ENCODE peak calls at places on chromosome 21, in six cellular contexts. Z is BJ; I is PC-3; W is CD4-positive, alpha-beta memory T cell; L is psoas muscle; Q is upper lobe of right lung. M is an unnamed sample. For H3K36me3, the result is how much of the 10 kb centered on the place peaks cover.

GRCh38 chr21:39051561-39051949 is 131.7 kb downstream of the PSMG1 start:
- DNase-seq in Z (peak), W (no peak), Q (no peak), I (peak), L (no peak), M (peak)

GRCh38 chr21:32328595-32328994 is 29.9 kb downstream of the MRAP start:
- DNase-seq in L (no peak), W (no peak), Z (no peak), I (no peak), Q (no peak), M (no peak)

GRCh38 chr21:32463367-32463766 is 50.9 kb downstream of the EVA1C start:
- DNase-seq in Q (no peak), W (no peak), Z (peak), L (no peak), I (peak), M (peak)

GRCh38 chr21:16071082-16071481 is 341.3 kb downstream of the USP25 start:
- DNase-seq in L (no peak), Z (no peak), Q (no peak), W (no peak), I (no peak), M (no peak)

GRCh38 chr21:43348801-43349261 is 78.1 kb downstream of the SIK1 start:
- DNase-seq in I (no peak), Q (no peak), Z (no peak), W (no peak), L (no peak), M (no peak)

GRCh38 chr21:37436180-37436579 is 69.6 kb downstream of the DYRK1A start:
- DNase-seq in I (no peak), W (no peak), Q (no peak), Z (no peak), L (no peak), M (no peak)

GRCh38 chr21:16587671-16588379 is 858.0 kb downstream of the USP25 start:
- DNase-seq in Z (peak), Q (no peak), W (no peak), L (no peak), I (peak), M (no peak)

GRCh38 chr21:28436286-28436932 is 556.3 kb downstream of the LTN1 start:
- DNase-seq in Q (no peak), Z (no peak), I (peak), W (no peak), L (no peak), M (peak)

GRCh38 chr21:40681164-40681859 is 165.6 kb downstream of the DSCAM start:
- DNase-seq in Z (no peak), W (no peak), Q (no peak), I (no peak), L (no peak), M (no peak)

GRCh38 chr21:42833859-42834729 is 45.2 kb downstream of the WDR4 start:
- DNase-seq in Q (peak), L (no peak), I (no peak), W (no peak), Z (no peak), M (peak)

GRCh38 chr21:17050156-17050555 is 462.7 kb upstream of the CXADR start:
- DNase-seq in I (no peak), L (no peak), W (no peak), Q (no peak), Z (no peak), M (no peak)

GRCh38 chr21:33117268-33117888 is 47.4 kb downstream of the OLIG1 start:
- DNase-seq in Q (no peak), I (no peak), L (no peak), Z (no peak), W (no peak), M (no peak)

GRCh38 chr21:38561205-38561604 is 62.9 kb upstream of the ERG start:
- DNase-seq in Q (no peak), Z (no peak), W (no peak), I (no peak), L (no peak), M (no peak)

GRCh38 chr21:45995686-45996179 is 14.2 kb downstream of the COL6A1 start:
- DNase-seq in Z (no peak), L (peak), I (peak), Q (peak), W (no peak), M (peak)

GRCh38 chr21:45996311-45997204 is 15.0 kb downstream of the COL6A1 start:
- DNase-seq in L (peak), Q (no peak), W (no peak), Z (no peak), I (no peak), M (peak)

GRCh38 chr21:45998276-45998701 is 16.7 kb downstream of the COL6A1 start:
- DNase-seq in L (peak), Z (no peak), Q (no peak), I (no peak), W (no peak), M (peak)

GRCh38 chr21:45997495-45998275 is 16.1 kb downstream of the COL6A1 start:
- DNase-seq in L (peak), I (no peak), W (no peak), Z (no peak), Q (no peak), M (peak)

DNA sequence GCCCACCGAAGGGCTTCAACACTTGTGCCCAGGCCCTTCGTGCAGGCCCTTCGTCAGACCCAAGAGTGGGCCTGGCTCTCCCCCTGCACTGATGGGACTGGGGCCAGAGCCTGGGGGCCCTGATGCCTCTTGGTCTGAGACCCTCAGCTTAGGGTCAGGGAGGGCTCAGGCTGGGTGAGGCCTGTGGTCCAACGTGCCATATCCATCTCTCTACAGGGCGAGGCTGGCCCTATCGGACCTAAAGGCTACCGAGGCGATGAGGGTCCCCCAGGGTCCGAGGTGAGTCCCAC is 15.6 kb downstream of the COL6A1 start:
- DNase-seq in W (no peak), L (no peak), Z (no peak), I (no peak), Q (no peak), M (no peak)
- H3K36me3 ChIP-seq in W (under half), L (half or more), Z (half or more), I (half or more), Q (under half), M (half or more)

GRCh38 chr21:46645840-46646239 is 10.4 kb downstream of the PRMT2 start:
- DNase-seq in W (no peak), L (no peak), Z (no peak), I (no peak), Q (no peak), M (no peak)
- H3K36me3 ChIP-seq in W (half or more), L (half or more), Z (under half), I (half or more), Q (half or more), M (half or more)

GRCh38 chr21:46411236-46411635 is 47.5 kb upstream of the DIP2A start:
- DNase-seq in L (peak), W (no peak), I (no peak), Z (no peak), Q (no peak), M (peak)

GRCh38 chr21:46411691-46412090 is 47.0 kb upstream of the DIP2A start:
- DNase-seq in Q (no peak), L (peak), I (no peak), Z (no peak), W (no peak), M (peak)

GRCh38 chr21:46409641-46410406 is 48.9 kb upstream of the DIP2A start:
- DNase-seq in I (no peak), Z (no peak), L (peak), W (no peak), Q (no peak), M (no peak)

GRCh38 chr21:46412521-46413364 is 45.9 kb upstream of the DIP2A start:
- DNase-seq in W (no peak), Q (no peak), I (no peak), Z (no peak), L (peak), M (peak)

GRCh38 chr21:46410516-46410915 is 48.2 kb upstream of the DIP2A start:
- DNase-seq in Z (no peak), Q (no peak), I (no peak), L (peak), W (no peak), M (no peak)
- H3K36me3 ChIP-seq in Z (under half), Q (under half), I (under half), L (half or more), W (under half), M (under half)

DNA sequence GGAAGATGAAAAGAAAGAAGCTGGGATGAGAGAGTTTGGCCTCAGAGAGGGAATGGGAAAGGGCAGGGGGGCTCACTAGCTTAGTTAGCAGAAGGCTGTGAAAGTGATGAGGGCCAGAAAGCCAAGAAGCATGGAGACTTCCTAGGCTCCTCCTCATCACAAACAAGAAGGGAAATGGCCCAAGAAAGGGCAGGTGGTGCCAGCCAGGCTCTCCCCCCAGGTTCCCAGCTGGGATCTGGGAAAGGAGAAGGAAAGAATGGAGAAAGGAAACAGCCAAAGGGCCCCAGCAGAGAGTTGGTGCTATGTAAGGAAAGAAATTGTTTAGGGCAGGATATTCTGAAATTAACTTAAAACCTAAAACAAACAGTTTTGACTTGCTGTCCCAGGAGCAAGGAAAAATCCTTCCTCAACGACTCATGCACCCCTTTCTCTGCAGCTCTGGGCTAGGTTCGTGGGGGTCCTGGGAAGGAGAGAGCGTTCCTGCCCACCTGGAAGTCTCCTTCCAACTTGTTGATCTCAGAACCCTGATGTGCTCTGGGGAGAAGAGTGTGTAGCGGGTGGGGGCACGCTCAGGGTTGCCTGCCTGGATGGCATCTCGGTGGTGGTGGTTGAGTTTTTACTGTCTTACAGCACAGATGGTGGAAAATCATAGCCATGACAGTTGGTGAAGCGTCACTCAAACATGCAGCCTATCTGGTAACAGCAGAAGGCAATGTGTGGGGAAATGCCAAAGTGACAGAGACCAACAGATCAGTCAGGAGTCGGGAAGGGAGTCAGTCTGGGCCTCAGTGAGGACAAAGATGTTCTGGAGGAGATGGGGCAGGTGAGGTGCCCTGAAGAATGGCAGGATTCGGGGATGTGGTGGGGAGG is 147.3 kb downstream of the CLIC6 start:
- DNase-seq in Q (no peak), L (no peak), I (no peak), W (no peak), Z (no peak), M (no peak)
- H3K36me3 ChIP-seq in Q (half or more), L (half or more), I (half or more), W (under half), Z (under half), M (half or more)

GRCh38 chr21:36055551-36055950 is 4.8 kb downstream of the SETD4 start:
- DNase-seq in Q (no peak), I (no peak), W (no peak), Z (no peak), L (no peak), M (no peak)

GRCh38 chr21:36047139-36047538 is 13.2 kb downstream of the SETD4 start:
- DNase-seq in Z (no peak), I (no peak), L (no peak), Q (no peak), W (no peak), M (no peak)

GRCh38 chr21:36048357-36048756 is 12.0 kb downstream of the SETD4 start:
- DNase-seq in L (no peak), Q (no peak), Z (no peak), W (no peak), I (no peak), M (no peak)

GRCh38 chr21:36052860-36053766 is 7.2 kb downstream of the SETD4 start:
- DNase-seq in I (no peak), W (no peak), L (no peak), Q (no peak), Z (no peak), M (no peak)
- H3K36me3 ChIP-seq in I (half or more), W (under half), L (half or more), Q (half or more), Z (under half), M (half or more)

DNA sequence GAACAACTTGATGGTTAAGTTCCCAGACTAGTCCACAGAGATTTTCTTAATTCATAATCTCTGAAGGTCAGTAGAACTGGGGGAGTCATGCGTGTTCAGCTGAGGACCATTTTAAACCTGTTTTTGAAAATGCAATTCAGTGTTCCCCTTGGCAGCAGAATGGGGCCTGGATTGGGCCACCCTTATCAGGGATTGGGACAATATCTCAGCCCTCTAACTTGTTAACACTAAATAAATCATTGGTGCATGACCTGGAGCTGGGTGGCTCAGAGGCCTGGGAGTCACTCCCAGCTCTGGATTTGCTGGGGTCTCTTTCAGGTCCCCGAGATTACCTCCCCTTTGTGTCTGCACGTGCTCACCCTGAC is 55.3 kb downstream of the MRPS6 start:
- DNase-seq in L (no peak), Q (no peak), Z (no peak), W (no peak), I (no peak), M (no peak)
- H3K36me3 ChIP-seq in L (under half), Q (under half), Z (under half), W (under half), I (under half), M (under half)

DNA sequence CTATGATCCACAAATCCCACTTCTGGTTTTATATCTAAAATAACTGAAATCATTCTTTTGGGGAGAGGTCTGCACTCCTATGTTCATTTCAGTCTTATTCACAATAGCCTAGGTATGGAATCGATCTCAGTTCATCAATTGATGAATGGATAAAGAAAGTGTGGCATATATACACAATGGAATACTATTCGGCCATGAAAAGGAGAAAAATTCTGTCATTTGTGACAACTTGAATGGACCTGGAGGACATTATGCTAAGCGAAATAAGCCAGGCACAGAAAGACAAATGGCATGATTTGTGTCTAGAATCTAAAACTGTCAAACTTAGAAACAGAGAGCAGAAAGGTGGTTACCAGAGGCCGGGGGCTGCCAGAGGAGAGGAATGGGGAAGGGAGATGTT is 5.4 kb upstream of the KRTAP10-8 start:
- DNase-seq in L (no peak), Z (no peak), W (no peak), Q (no peak), I (no peak), M (no peak)
- H3K36me3 ChIP-seq in L (under half), Z (under half), W (under half), Q (under half), I (under half), M (under half)

GRCh38 chr21:41810597-41810932 is 43.7 kb upstream of the RIPK4 start:
- DNase-seq in Z (no peak), W (no peak), L (no peak), I (no peak), Q (no peak), M (no peak)

GRCh38 chr21:41809891-41810596 is 43.2 kb upstream of the RIPK4 start:
- DNase-seq in L (no peak), Z (no peak), W (no peak), I (no peak), Q (no peak), M (peak)

GRCh38 chr21:41812679-41813078 is 45.8 kb upstream of the RIPK4 start:
- DNase-seq in W (no peak), I (no peak), L (no peak), Q (peak), Z (no peak), M (peak)

GRCh38 chr21:41815652-41816582 is 49.1 kb upstream of the RIPK4 start:
- DNase-seq in Z (no peak), W (no peak), I (no peak), L (no peak), Q (no peak), M (peak)

DNA sequence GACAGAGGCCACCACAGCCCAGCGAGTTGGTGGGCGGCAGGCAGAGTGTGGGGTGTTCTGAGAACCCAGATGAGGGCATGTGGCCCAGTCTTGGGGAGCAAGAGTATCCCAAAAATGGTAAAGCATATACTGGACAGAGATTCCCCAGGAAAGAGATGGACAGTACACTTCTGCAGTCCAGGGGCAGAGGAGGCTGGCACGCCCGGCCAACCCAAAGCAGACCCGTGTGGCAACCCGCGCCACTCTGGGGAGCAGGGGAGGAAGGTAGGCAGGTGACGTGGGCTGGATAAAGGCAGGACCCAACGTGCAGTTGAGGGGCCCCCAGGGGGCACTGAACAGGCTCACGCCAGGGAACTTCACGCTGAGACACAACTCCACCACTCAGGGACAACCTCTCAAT is 46.4 kb upstream of the RIPK4 start:
- DNase-seq in I (no peak), Q (peak), W (no peak), L (no peak), Z (no peak), M (peak)
- H3K36me3 ChIP-seq in I (under half), Q (under half), W (under half), L (half or more), Z (under half), M (under half)

M was measured in osteoblast.